ENCODE peak calls at places on chromosomes 5 and 9, in ten cellular contexts. One of them, this sample, is unnamed.

GRCh38 chr5:159001247-159001646 is 98.5 kb downstream of the EBF1 start:
- DNase-seq in fibroblast of lung: peak
- DNase-seq in body of pancreas: no peak
- DNase-seq in IMR-90: no peak
- DNase-seq in Jurkat, Clone E6-1: no peak
- DNase-seq in dorsolateral prefrontal cortex: no peak
- DNase-seq in prostate gland: no peak
- DNase-seq in sigmoid colon: no peak
- DNase-seq in colonic mucosa: no peak
- DNase-seq in right lobe of liver: no peak
- DNase-seq in this sample: no peak

GRCh38 chr5:118249386-118249785 is 739.0 kb downstream of the DTWD2 start:
- DNase-seq in dorsolateral prefrontal cortex: no peak
- DNase-seq in sigmoid colon: no peak
- DNase-seq in Jurkat, Clone E6-1: no peak
- DNase-seq in fibroblast of lung: no peak
- DNase-seq in right lobe of liver: no peak
- DNase-seq in IMR-90: no peak
- DNase-seq in prostate gland: no peak
- DNase-seq in colonic mucosa: no peak
- DNase-seq in body of pancreas: no peak
- DNase-seq in this sample: no peak

GRCh38 chr9:110427497-110428104 is 89.9 kb upstream of the TXNDC8 start:
- DNase-seq in fibroblast of lung: peak
- DNase-seq in body of pancreas: peak
- DNase-seq in right lobe of liver: peak
- DNase-seq in dorsolateral prefrontal cortex: no peak
- DNase-seq in IMR-90: peak
- DNase-seq in colonic mucosa: peak
- DNase-seq in Jurkat, Clone E6-1: peak
- DNase-seq in sigmoid colon: no peak
- DNase-seq in prostate gland: no peak
- DNase-seq in this sample: no peak

GRCh38 chr5:87119588-87119987 is 148.1 kb upstream of the RASA1 start:
- DNase-seq in body of pancreas: no peak
- DNase-seq in right lobe of liver: no peak
- DNase-seq in dorsolateral prefrontal cortex: no peak
- DNase-seq in Jurkat, Clone E6-1: no peak
- DNase-seq in prostate gland: no peak
- DNase-seq in fibroblast of lung: no peak
- DNase-seq in colonic mucosa: no peak
- DNase-seq in IMR-90: no peak
- DNase-seq in sigmoid colon: no peak
- DNase-seq in this sample: no peak

GRCh38 chr5:137283801-137284200 is 215.3 kb downstream of the SPOCK1 start:
- DNase-seq in right lobe of liver: no peak
- DNase-seq in dorsolateral prefrontal cortex: no peak
- DNase-seq in prostate gland: peak
- DNase-seq in sigmoid colon: no peak
- DNase-seq in colonic mucosa: no peak
- DNase-seq in Jurkat, Clone E6-1: no peak
- DNase-seq in IMR-90: no peak
- DNase-seq in body of pancreas: no peak
- DNase-seq in fibroblast of lung: no peak
- DNase-seq in this sample: no peak

GRCh38 chr5:176817369-176817841 is 7.0 kb downstream of the UNC5A start:
- DNase-seq in right lobe of liver: no peak
- DNase-seq in prostate gland: no peak
- DNase-seq in colonic mucosa: no peak
- DNase-seq in sigmoid colon: no peak
- DNase-seq in fibroblast of lung: no peak
- DNase-seq in dorsolateral prefrontal cortex: peak
- DNase-seq in body of pancreas: no peak
- DNase-seq in IMR-90: no peak
- DNase-seq in Jurkat, Clone E6-1: no peak
- DNase-seq in this sample: no peak

GRCh38 chr5:113140837-113141661 is 164.5 kb downstream of the DCP2 start:
- DNase-seq in body of pancreas: peak
- DNase-seq in sigmoid colon: peak
- DNase-seq in prostate gland: no peak
- DNase-seq in IMR-90: peak
- DNase-seq in fibroblast of lung: peak
- DNase-seq in dorsolateral prefrontal cortex: no peak
- DNase-seq in colonic mucosa: no peak
- DNase-seq in right lobe of liver: no peak
- DNase-seq in Jurkat, Clone E6-1: no peak
- DNase-seq in this sample: peak

GRCh38 chr5:164253764-164254163 is 748.3 kb downstream of the MAT2B start:
- DNase-seq in body of pancreas: no peak
- DNase-seq in Jurkat, Clone E6-1: no peak
- DNase-seq in right lobe of liver: no peak
- DNase-seq in prostate gland: no peak
- DNase-seq in colonic mucosa: no peak
- DNase-seq in dorsolateral prefrontal cortex: no peak
- DNase-seq in IMR-90: no peak
- DNase-seq in fibroblast of lung: no peak
- DNase-seq in sigmoid colon: no peak
- DNase-seq in this sample: no peak

GRCh38 chr5:535781-536698 is 11.8 kb upstream of the SLC9A3 start:
- DNase-seq in right lobe of liver: peak
- DNase-seq in IMR-90: no peak
- DNase-seq in prostate gland: no peak
- DNase-seq in body of pancreas: no peak
- DNase-seq in dorsolateral prefrontal cortex: no peak
- DNase-seq in colonic mucosa: no peak
- DNase-seq in sigmoid colon: no peak
- DNase-seq in fibroblast of lung: no peak
- DNase-seq in Jurkat, Clone E6-1: no peak
- DNase-seq in this sample: no peak

GRCh38 chr5:398475-399295 is 44.3 kb upstream of the EXOC3 start:
- DNase-seq in sigmoid colon: peak
- DNase-seq in colonic mucosa: peak
- DNase-seq in dorsolateral prefrontal cortex: no peak
- DNase-seq in IMR-90: no peak
- DNase-seq in body of pancreas: peak
- DNase-seq in fibroblast of lung: no peak
- DNase-seq in right lobe of liver: no peak
- DNase-seq in Jurkat, Clone E6-1: no peak
- DNase-seq in prostate gland: peak
- DNase-seq in this sample: no peak

GRCh38 chr9:22102347-22103053 is 93.4 kb upstream of the CDKN2B start:
- DNase-seq in body of pancreas: no peak
- DNase-seq in dorsolateral prefrontal cortex: no peak
- DNase-seq in IMR-90: no peak
- DNase-seq in Jurkat, Clone E6-1: no peak
- DNase-seq in colonic mucosa: no peak
- DNase-seq in prostate gland: no peak
- DNase-seq in fibroblast of lung: no peak
- DNase-seq in right lobe of liver: no peak
- DNase-seq in sigmoid colon: no peak
- DNase-seq in this sample: no peak
- H3K4me3 ChIP-seq in body of pancreas: no peak
- H3K4me3 ChIP-seq in dorsolateral prefrontal cortex: no peak
- H3K4me3 ChIP-seq in IMR-90: no peak
- H3K4me3 ChIP-seq in Jurkat, Clone E6-1: no peak
- H3K4me3 ChIP-seq in colonic mucosa: no peak
- H3K4me3 ChIP-seq in prostate gland: no peak
- H3K4me3 ChIP-seq in fibroblast of lung: no peak
- H3K4me3 ChIP-seq in right lobe of liver: no peak
- H3K4me3 ChIP-seq in sigmoid colon: no peak
- H3K4me3 ChIP-seq in this sample: no peak

DNA sequence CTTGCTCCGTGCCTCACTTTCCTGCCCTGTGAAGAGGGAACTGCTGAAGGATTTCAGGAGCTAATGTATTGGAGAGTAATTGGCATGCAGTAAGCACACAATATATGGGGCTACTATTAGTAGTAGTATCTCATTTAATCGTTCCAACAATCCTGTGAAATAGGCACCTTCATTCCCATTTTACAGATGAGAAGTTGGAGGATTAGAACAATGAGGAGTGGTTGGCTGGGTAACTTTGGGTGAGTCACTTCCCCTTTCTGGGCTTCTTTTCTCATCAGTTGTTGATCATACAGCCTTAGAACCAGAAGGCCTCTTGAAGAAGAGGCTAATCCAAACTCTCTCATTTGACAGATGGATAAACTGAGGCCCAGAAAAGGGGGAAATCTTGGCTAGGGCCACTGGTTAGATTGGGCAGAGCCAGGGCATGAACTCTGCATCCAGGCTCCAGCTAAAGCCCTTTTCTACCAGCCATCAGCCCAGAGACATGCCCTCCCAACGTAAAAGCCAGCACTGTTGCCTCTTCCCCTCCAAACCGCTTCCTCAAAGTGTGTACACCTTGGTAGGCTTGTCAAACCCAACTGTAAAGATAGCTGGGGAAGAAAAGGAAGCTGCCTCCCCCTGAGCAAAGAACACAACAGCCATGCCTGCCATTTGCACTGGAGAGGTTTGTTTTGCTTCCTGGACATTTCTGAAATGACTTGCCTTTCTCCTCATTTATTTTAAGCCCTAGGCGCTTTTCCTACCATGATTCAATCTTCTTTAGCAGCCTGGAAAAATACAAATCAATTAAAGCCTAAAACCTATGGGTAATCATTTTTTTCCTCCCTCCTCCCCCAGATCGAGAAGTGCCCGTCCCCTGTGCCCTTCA is 979 bp downstream of the SPACA9 start:
- DNase-seq in IMR-90: no peak
- DNase-seq in dorsolateral prefrontal cortex: no peak
- DNase-seq in Jurkat, Clone E6-1: peak
- DNase-seq in prostate gland: no peak
- DNase-seq in fibroblast of lung: no peak
- DNase-seq in colonic mucosa: no peak
- DNase-seq in body of pancreas: no peak
- DNase-seq in right lobe of liver: no peak
- DNase-seq in sigmoid colon: no peak
- DNase-seq in this sample: no peak
- H3K4me3 ChIP-seq in IMR-90: no peak
- H3K4me3 ChIP-seq in dorsolateral prefrontal cortex: peak
- H3K4me3 ChIP-seq in Jurkat, Clone E6-1: peak
- H3K4me3 ChIP-seq in prostate gland: peak
- H3K4me3 ChIP-seq in fibroblast of lung: peak
- H3K4me3 ChIP-seq in colonic mucosa: no peak
- H3K4me3 ChIP-seq in body of pancreas: no peak
- H3K4me3 ChIP-seq in right lobe of liver: no peak
- H3K4me3 ChIP-seq in sigmoid colon: peak
- H3K4me3 ChIP-seq in this sample: no peak

DNA sequence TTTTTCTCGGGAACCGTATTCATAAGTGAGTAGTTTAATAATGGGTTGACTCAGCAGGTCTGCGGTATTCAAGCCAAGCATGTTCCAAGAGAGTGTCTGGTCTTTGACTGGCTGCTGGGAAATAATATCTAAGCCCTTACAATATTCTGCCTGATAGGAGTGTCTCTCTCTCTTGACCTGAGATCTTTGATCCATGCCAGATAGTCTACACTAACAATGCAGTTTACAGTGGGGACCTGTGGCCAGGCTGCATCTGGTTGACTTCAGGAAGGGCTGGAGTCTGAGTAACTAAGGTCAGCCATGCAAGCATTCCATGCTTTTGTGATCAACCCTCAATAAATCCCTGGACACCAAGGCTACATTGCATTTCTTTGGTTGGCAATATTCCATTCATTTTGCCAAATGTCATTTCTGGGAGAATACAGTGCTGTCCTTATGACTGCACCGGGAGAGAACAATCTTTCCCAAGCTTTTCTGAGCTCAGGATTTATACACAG is 195.5 kb downstream of the SEMA5A start:
- DNase-seq in dorsolateral prefrontal cortex: no peak
- DNase-seq in sigmoid colon: no peak
- DNase-seq in fibroblast of lung: no peak
- DNase-seq in body of pancreas: peak
- DNase-seq in right lobe of liver: no peak
- DNase-seq in prostate gland: no peak
- DNase-seq in IMR-90: peak
- DNase-seq in colonic mucosa: no peak
- DNase-seq in Jurkat, Clone E6-1: no peak
- DNase-seq in this sample: no peak
- H3K4me3 ChIP-seq in dorsolateral prefrontal cortex: no peak
- H3K4me3 ChIP-seq in sigmoid colon: no peak
- H3K4me3 ChIP-seq in fibroblast of lung: no peak
- H3K4me3 ChIP-seq in body of pancreas: no peak
- H3K4me3 ChIP-seq in right lobe of liver: no peak
- H3K4me3 ChIP-seq in prostate gland: no peak
- H3K4me3 ChIP-seq in IMR-90: no peak
- H3K4me3 ChIP-seq in colonic mucosa: no peak
- H3K4me3 ChIP-seq in Jurkat, Clone E6-1: no peak
- H3K4me3 ChIP-seq in this sample: no peak

GRCh38 chr5:88686743-88687142 is 196.2 kb downstream of the MEF2C start:
- DNase-seq in prostate gland: no peak
- DNase-seq in IMR-90: no peak
- DNase-seq in Jurkat, Clone E6-1: no peak
- DNase-seq in colonic mucosa: no peak
- DNase-seq in dorsolateral prefrontal cortex: no peak
- DNase-seq in sigmoid colon: no peak
- DNase-seq in body of pancreas: no peak
- DNase-seq in fibroblast of lung: no peak
- DNase-seq in right lobe of liver: no peak
- DNase-seq in this sample: no peak

GRCh38 chr5:88684136-88684500 is 198.9 kb downstream of the MEF2C start:
- DNase-seq in colonic mucosa: no peak
- DNase-seq in fibroblast of lung: no peak
- DNase-seq in sigmoid colon: no peak
- DNase-seq in Jurkat, Clone E6-1: no peak
- DNase-seq in right lobe of liver: no peak
- DNase-seq in prostate gland: no peak
- DNase-seq in body of pancreas: no peak
- DNase-seq in IMR-90: no peak
- DNase-seq in dorsolateral prefrontal cortex: no peak
- DNase-seq in this sample: no peak

GRCh38 chr5:88688242-88688959 is 194.6 kb downstream of the MEF2C start:
- DNase-seq in dorsolateral prefrontal cortex: no peak
- DNase-seq in prostate gland: no peak
- DNase-seq in fibroblast of lung: no peak
- DNase-seq in right lobe of liver: no peak
- DNase-seq in sigmoid colon: no peak
- DNase-seq in Jurkat, Clone E6-1: no peak
- DNase-seq in IMR-90: no peak
- DNase-seq in colonic mucosa: no peak
- DNase-seq in body of pancreas: no peak
- DNase-seq in this sample: no peak

GRCh38 chr5:88687253-88687955 is 195.6 kb downstream of the MEF2C start:
- DNase-seq in prostate gland: no peak
- DNase-seq in body of pancreas: no peak
- DNase-seq in right lobe of liver: no peak
- DNase-seq in Jurkat, Clone E6-1: no peak
- DNase-seq in colonic mucosa: no peak
- DNase-seq in IMR-90: no peak
- DNase-seq in dorsolateral prefrontal cortex: no peak
- DNase-seq in sigmoid colon: no peak
- DNase-seq in fibroblast of lung: no peak
- DNase-seq in this sample: no peak

DNA sequence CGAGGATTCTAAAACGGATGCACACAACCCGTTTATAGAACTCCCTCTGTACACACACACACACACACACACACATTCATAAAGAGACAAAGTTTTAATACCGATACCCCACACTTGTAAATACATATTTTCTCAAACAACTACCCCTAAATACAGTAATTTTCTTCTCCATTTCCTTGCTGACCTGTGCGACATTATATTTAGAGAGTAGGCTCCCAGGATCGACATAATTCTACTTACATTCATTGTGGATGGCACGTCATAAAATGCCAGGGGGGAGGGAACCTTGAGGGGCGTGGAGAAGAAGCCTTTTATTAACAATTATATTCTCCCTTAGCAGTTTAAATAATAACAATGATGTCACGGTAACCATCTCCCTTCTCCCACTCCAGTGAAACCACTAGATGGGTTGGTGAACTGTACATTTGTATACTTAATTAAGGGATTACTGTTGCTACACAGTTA is 196.9 kb downstream of the MEF2C start:
- DNase-seq in fibroblast of lung: no peak
- DNase-seq in prostate gland: no peak
- DNase-seq in right lobe of liver: no peak
- DNase-seq in IMR-90: no peak
- DNase-seq in Jurkat, Clone E6-1: no peak
- DNase-seq in sigmoid colon: no peak
- DNase-seq in dorsolateral prefrontal cortex: no peak
- DNase-seq in body of pancreas: no peak
- DNase-seq in colonic mucosa: no peak
- DNase-seq in this sample: no peak
- H3K4me3 ChIP-seq in fibroblast of lung: no peak
- H3K4me3 ChIP-seq in prostate gland: no peak
- H3K4me3 ChIP-seq in right lobe of liver: no peak
- H3K4me3 ChIP-seq in IMR-90: no peak
- H3K4me3 ChIP-seq in Jurkat, Clone E6-1: no peak
- H3K4me3 ChIP-seq in sigmoid colon: no peak
- H3K4me3 ChIP-seq in dorsolateral prefrontal cortex: peak
- H3K4me3 ChIP-seq in body of pancreas: no peak
- H3K4me3 ChIP-seq in colonic mucosa: no peak
- H3K4me3 ChIP-seq in this sample: no peak

This sample was measured in gastrocnemius medialis.